ENCODE peak calls at places on chromosomes 11 and 22, in ten cellular contexts. One of them, this sample, is unnamed.

GRCh38 chr11:83192846-83193245 is 666 bp upstream of the ANKRD42 start:
- DNase-seq in Right ventricle myocardium superior: no peak
- DNase-seq in activated naive CD4-positive, alpha-beta T cell: no peak
- DNase-seq in pancreas: no peak
- DNase-seq in progenitor cell of endocrine pancreas: no peak
- DNase-seq in NCI-H1105 treated with DMSO at 0.1 percent for 48 hours: no peak
- DNase-seq in NCI-H774: no peak
- DNase-seq in kidney: no peak
- DNase-seq in GM04503: no peak
- DNase-seq in H9: no peak
- DNase-seq in this sample: no peak

GRCh38 chr11:119700536-119701346 is 28.3 kb downstream of the NECTIN1 start:
- DNase-seq in pancreas: no peak
- DNase-seq in progenitor cell of endocrine pancreas: no peak
- DNase-seq in NCI-H1105 treated with DMSO at 0.1 percent for 48 hours: no peak
- DNase-seq in NCI-H774: no peak
- DNase-seq in H9: no peak
- DNase-seq in GM04503: no peak
- DNase-seq in Right ventricle myocardium superior: no peak
- DNase-seq in kidney: no peak
- DNase-seq in activated naive CD4-positive, alpha-beta T cell: no peak
- DNase-seq in this sample: no peak

GRCh38 chr11:134008593-134008992 is 51.8 kb upstream of the IGSF9B start:
- DNase-seq in NCI-H774: no peak
- DNase-seq in kidney: no peak
- DNase-seq in activated naive CD4-positive, alpha-beta T cell: no peak
- DNase-seq in Right ventricle myocardium superior: no peak
- DNase-seq in progenitor cell of endocrine pancreas: no peak
- DNase-seq in NCI-H1105 treated with DMSO at 0.1 percent for 48 hours: no peak
- DNase-seq in pancreas: no peak
- DNase-seq in GM04503: no peak
- DNase-seq in H9: no peak
- DNase-seq in this sample: no peak

GRCh38 chr11:118618115-118618990 is 10.9 kb downstream of the PHLDB1 start:
- DNase-seq in pancreas: peak
- DNase-seq in kidney: peak
- DNase-seq in NCI-H774: no peak
- DNase-seq in progenitor cell of endocrine pancreas: no peak
- DNase-seq in NCI-H1105 treated with DMSO at 0.1 percent for 48 hours: peak
- DNase-seq in activated naive CD4-positive, alpha-beta T cell: no peak
- DNase-seq in Right ventricle myocardium superior: peak
- DNase-seq in H9: no peak
- DNase-seq in GM04503: peak
- DNase-seq in this sample: peak

GRCh38 chr11:36412781-36413383 is 97.2 kb downstream of the TRAF6 start:
- DNase-seq in NCI-H774: no peak
- DNase-seq in NCI-H1105 treated with DMSO at 0.1 percent for 48 hours: no peak
- DNase-seq in Right ventricle myocardium superior: no peak
- DNase-seq in H9: no peak
- DNase-seq in GM04503: no peak
- DNase-seq in progenitor cell of endocrine pancreas: no peak
- DNase-seq in kidney: no peak
- DNase-seq in pancreas: no peak
- DNase-seq in activated naive CD4-positive, alpha-beta T cell: no peak
- DNase-seq in this sample: no peak

GRCh38 chr11:65973439-65974110 is 12.0 kb downstream of the SART1 start:
- DNase-seq in NCI-H1105 treated with DMSO at 0.1 percent for 48 hours: no peak
- DNase-seq in H9: no peak
- DNase-seq in progenitor cell of endocrine pancreas: no peak
- DNase-seq in kidney: no peak
- DNase-seq in activated naive CD4-positive, alpha-beta T cell: no peak
- DNase-seq in Right ventricle myocardium superior: no peak
- DNase-seq in GM04503: no peak
- DNase-seq in NCI-H774: no peak
- DNase-seq in pancreas: no peak
- DNase-seq in this sample: no peak

GRCh38 chr11:130383363-130384168 is 44.8 kb downstream of the ADAMTS8 start:
- DNase-seq in pancreas: no peak
- DNase-seq in NCI-H1105 treated with DMSO at 0.1 percent for 48 hours: no peak
- DNase-seq in progenitor cell of endocrine pancreas: no peak
- DNase-seq in NCI-H774: no peak
- DNase-seq in kidney: no peak
- DNase-seq in Right ventricle myocardium superior: no peak
- DNase-seq in GM04503: no peak
- DNase-seq in H9: peak
- DNase-seq in activated naive CD4-positive, alpha-beta T cell: no peak
- DNase-seq in this sample: no peak

GRCh38 chr11:43735931-43736330 is 55.4 kb downstream of the HSD17B12 start:
- DNase-seq in NCI-H774: no peak
- DNase-seq in H9: no peak
- DNase-seq in pancreas: no peak
- DNase-seq in GM04503: peak
- DNase-seq in activated naive CD4-positive, alpha-beta T cell: no peak
- DNase-seq in NCI-H1105 treated with DMSO at 0.1 percent for 48 hours: no peak
- DNase-seq in kidney: no peak
- DNase-seq in Right ventricle myocardium superior: no peak
- DNase-seq in progenitor cell of endocrine pancreas: no peak
- DNase-seq in this sample: no peak

GRCh38 chr11:109785714-109786113 is 307.5 kb upstream of the ZC3H12C start:
- DNase-seq in progenitor cell of endocrine pancreas: no peak
- DNase-seq in H9: no peak
- DNase-seq in Right ventricle myocardium superior: no peak
- DNase-seq in activated naive CD4-positive, alpha-beta T cell: no peak
- DNase-seq in GM04503: peak
- DNase-seq in NCI-H774: no peak
- DNase-seq in kidney: no peak
- DNase-seq in pancreas: no peak
- DNase-seq in NCI-H1105 treated with DMSO at 0.1 percent for 48 hours: peak
- DNase-seq in this sample: no peak

GRCh38 chr11:76048763-76049162 is 157.5 kb downstream of the WNT11 start:
- DNase-seq in NCI-H1105 treated with DMSO at 0.1 percent for 48 hours: no peak
- DNase-seq in progenitor cell of endocrine pancreas: no peak
- DNase-seq in pancreas: peak
- DNase-seq in GM04503: no peak
- DNase-seq in Right ventricle myocardium superior: no peak
- DNase-seq in NCI-H774: no peak
- DNase-seq in H9: no peak
- DNase-seq in kidney: no peak
- DNase-seq in activated naive CD4-positive, alpha-beta T cell: no peak
- DNase-seq in this sample: no peak

GRCh38 chr22:37549704-37550059 is 10.6 kb upstream of the CDC42EP1 start:
- DNase-seq in H9: no peak
- DNase-seq in NCI-H1105 treated with DMSO at 0.1 percent for 48 hours: no peak
- DNase-seq in GM04503: no peak
- DNase-seq in kidney: peak
- DNase-seq in Right ventricle myocardium superior: peak
- DNase-seq in NCI-H774: no peak
- DNase-seq in pancreas: peak
- DNase-seq in progenitor cell of endocrine pancreas: no peak
- DNase-seq in activated naive CD4-positive, alpha-beta T cell: no peak
- DNase-seq in this sample: peak

GRCh38 chr11:3056296-3057068 is 741 bp downstream of the CARS1 start:
- DNase-seq in H9: no peak
- DNase-seq in progenitor cell of endocrine pancreas: no peak
- DNase-seq in activated naive CD4-positive, alpha-beta T cell: no peak
- DNase-seq in kidney: peak
- DNase-seq in GM04503: no peak
- DNase-seq in pancreas: no peak
- DNase-seq in NCI-H1105 treated with DMSO at 0.1 percent for 48 hours: peak
- DNase-seq in Right ventricle myocardium superior: no peak
- DNase-seq in NCI-H774: no peak
- DNase-seq in this sample: no peak

GRCh38 chr11:76321820-76322524 is 59.0 kb downstream of the THAP12 start:
- DNase-seq in kidney: peak
- DNase-seq in NCI-H1105 treated with DMSO at 0.1 percent for 48 hours: no peak
- DNase-seq in NCI-H774: no peak
- DNase-seq in pancreas: peak
- DNase-seq in GM04503: no peak
- DNase-seq in H9: no peak
- DNase-seq in activated naive CD4-positive, alpha-beta T cell: no peak
- DNase-seq in Right ventricle myocardium superior: no peak
- DNase-seq in progenitor cell of endocrine pancreas: no peak
- DNase-seq in this sample: no peak

GRCh38 chr22:38859581-38860290 is 12.3 kb downstream of the CBX6 start:
- DNase-seq in H9: no peak
- DNase-seq in pancreas: no peak
- DNase-seq in NCI-H774: no peak
- DNase-seq in kidney: no peak
- DNase-seq in activated naive CD4-positive, alpha-beta T cell: no peak
- DNase-seq in Right ventricle myocardium superior: peak
- DNase-seq in NCI-H1105 treated with DMSO at 0.1 percent for 48 hours: no peak
- DNase-seq in GM04503: no peak
- DNase-seq in progenitor cell of endocrine pancreas: no peak
- DNase-seq in this sample: no peak

GRCh38 chr22:46576556-46577351 is 39.3 kb upstream of the CELSR1 start:
- DNase-seq in NCI-H774: peak
- DNase-seq in NCI-H1105 treated with DMSO at 0.1 percent for 48 hours: peak
- DNase-seq in GM04503: no peak
- DNase-seq in activated naive CD4-positive, alpha-beta T cell: peak
- DNase-seq in H9: peak
- DNase-seq in progenitor cell of endocrine pancreas: peak
- DNase-seq in kidney: peak
- DNase-seq in Right ventricle myocardium superior: peak
- DNase-seq in pancreas: peak
- DNase-seq in this sample: no peak

GRCh38 chr11:2426221-2426620 is 18.1 kb downstream of the TRPM5 start:
- DNase-seq in kidney: peak
- DNase-seq in NCI-H774: no peak
- DNase-seq in H9: no peak
- DNase-seq in activated naive CD4-positive, alpha-beta T cell: no peak
- DNase-seq in pancreas: peak
- DNase-seq in NCI-H1105 treated with DMSO at 0.1 percent for 48 hours: no peak
- DNase-seq in Right ventricle myocardium superior: peak
- DNase-seq in progenitor cell of endocrine pancreas: no peak
- DNase-seq in GM04503: no peak
- DNase-seq in this sample: no peak

GRCh38 chr11:67302571-67303131 is 679 bp upstream of the SSH3 start:
- DNase-seq in kidney: peak
- DNase-seq in NCI-H1105 treated with DMSO at 0.1 percent for 48 hours: peak
- DNase-seq in activated naive CD4-positive, alpha-beta T cell: no peak
- DNase-seq in progenitor cell of endocrine pancreas: no peak
- DNase-seq in Right ventricle myocardium superior: peak
- DNase-seq in NCI-H774: peak
- DNase-seq in H9: peak
- DNase-seq in pancreas: peak
- DNase-seq in GM04503: no peak
- DNase-seq in this sample: no peak

GRCh38 chr11:120647681-120648080 is 136.1 kb downstream of the GRIK4 start:
- DNase-seq in NCI-H1105 treated with DMSO at 0.1 percent for 48 hours: no peak
- DNase-seq in progenitor cell of endocrine pancreas: no peak
- DNase-seq in NCI-H774: no peak
- DNase-seq in Right ventricle myocardium superior: no peak
- DNase-seq in H9: no peak
- DNase-seq in activated naive CD4-positive, alpha-beta T cell: no peak
- DNase-seq in GM04503: no peak
- DNase-seq in kidney: no peak
- DNase-seq in pancreas: no peak
- DNase-seq in this sample: no peak

GRCh38 chr11:44760917-44761545 is 34.3 kb downstream of the TSPAN18 start:
- DNase-seq in H9: peak
- DNase-seq in GM04503: peak
- DNase-seq in activated naive CD4-positive, alpha-beta T cell: no peak
- DNase-seq in Right ventricle myocardium superior: peak
- DNase-seq in pancreas: no peak
- DNase-seq in NCI-H774: no peak
- DNase-seq in NCI-H1105 treated with DMSO at 0.1 percent for 48 hours: no peak
- DNase-seq in progenitor cell of endocrine pancreas: no peak
- DNase-seq in kidney: no peak
- DNase-seq in this sample: no peak

GRCh38 chr22:40397436-40397835 is 27.0 kb downstream of the SGSM3 start:
- DNase-seq in progenitor cell of endocrine pancreas: no peak
- DNase-seq in GM04503: no peak
- DNase-seq in activated naive CD4-positive, alpha-beta T cell: no peak
- DNase-seq in pancreas: no peak
- DNase-seq in NCI-H1105 treated with DMSO at 0.1 percent for 48 hours: no peak
- DNase-seq in kidney: no peak
- DNase-seq in NCI-H774: no peak
- DNase-seq in Right ventricle myocardium superior: no peak
- DNase-seq in H9: no peak
- DNase-seq in this sample: no peak

GRCh38 chr22:18029686-18030267 is 5.4 kb upstream of the MICAL3 start:
- DNase-seq in pancreas: no peak
- DNase-seq in activated naive CD4-positive, alpha-beta T cell: no peak
- DNase-seq in H9: no peak
- DNase-seq in progenitor cell of endocrine pancreas: no peak
- DNase-seq in Right ventricle myocardium superior: no peak
- DNase-seq in NCI-H1105 treated with DMSO at 0.1 percent for 48 hours: no peak
- DNase-seq in kidney: no peak
- DNase-seq in NCI-H774: no peak
- DNase-seq in GM04503: no peak
- DNase-seq in this sample: no peak

GRCh38 chr11:71330349-71330748 is 78.0 kb upstream of the SHANK2 start:
- DNase-seq in NCI-H1105 treated with DMSO at 0.1 percent for 48 hours: no peak
- DNase-seq in activated naive CD4-positive, alpha-beta T cell: no peak
- DNase-seq in progenitor cell of endocrine pancreas: no peak
- DNase-seq in pancreas: no peak
- DNase-seq in Right ventricle myocardium superior: no peak
- DNase-seq in GM04503: no peak
- DNase-seq in kidney: peak
- DNase-seq in NCI-H774: no peak
- DNase-seq in H9: no peak
- DNase-seq in this sample: no peak

GRCh38 chr22:22099833-22100812 is 117.5 kb upstream of the TOP3B start:
- DNase-seq in NCI-H1105 treated with DMSO at 0.1 percent for 48 hours: no peak
- DNase-seq in NCI-H774: no peak
- DNase-seq in H9: peak
- DNase-seq in Right ventricle myocardium superior: no peak
- DNase-seq in progenitor cell of endocrine pancreas: no peak
- DNase-seq in pancreas: no peak
- DNase-seq in GM04503: no peak
- DNase-seq in kidney: no peak
- DNase-seq in activated naive CD4-positive, alpha-beta T cell: no peak
- DNase-seq in this sample: no peak

GRCh38 chr22:32177221-32177765 is 18.2 kb upstream of the C22orf42 start:
- DNase-seq in kidney: no peak
- DNase-seq in NCI-H1105 treated with DMSO at 0.1 percent for 48 hours: no peak
- DNase-seq in Right ventricle myocardium superior: no peak
- DNase-seq in NCI-H774: no peak
- DNase-seq in activated naive CD4-positive, alpha-beta T cell: no peak
- DNase-seq in pancreas: no peak
- DNase-seq in H9: no peak
- DNase-seq in progenitor cell of endocrine pancreas: no peak
- DNase-seq in GM04503: no peak
- DNase-seq in this sample: no peak

GRCh38 chr11:44906641-44907040 is 44.0 kb downstream of the TP53I11 start:
- DNase-seq in progenitor cell of endocrine pancreas: no peak
- DNase-seq in kidney: no peak
- DNase-seq in NCI-H1105 treated with DMSO at 0.1 percent for 48 hours: no peak
- DNase-seq in activated naive CD4-positive, alpha-beta T cell: no peak
- DNase-seq in Right ventricle myocardium superior: no peak
- DNase-seq in NCI-H774: no peak
- DNase-seq in H9: no peak
- DNase-seq in GM04503: no peak
- DNase-seq in pancreas: no peak
- DNase-seq in this sample: no peak

GRCh38 chr11:2664331-2664730 is 35.5 kb downstream of the KCNQ1OT1 start:
- DNase-seq in NCI-H774: no peak
- DNase-seq in GM04503: no peak
- DNase-seq in pancreas: no peak
- DNase-seq in activated naive CD4-positive, alpha-beta T cell: no peak
- DNase-seq in H9: no peak
- DNase-seq in progenitor cell of endocrine pancreas: peak
- DNase-seq in Right ventricle myocardium superior: no peak
- DNase-seq in kidney: peak
- DNase-seq in NCI-H1105 treated with DMSO at 0.1 percent for 48 hours: no peak
- DNase-seq in this sample: no peak

GRCh38 chr22:47308886-47309285 is 546.4 kb downstream of the TBC1D22A start:
- DNase-seq in activated naive CD4-positive, alpha-beta T cell: no peak
- DNase-seq in kidney: no peak
- DNase-seq in progenitor cell of endocrine pancreas: no peak
- DNase-seq in pancreas: no peak
- DNase-seq in GM04503: no peak
- DNase-seq in Right ventricle myocardium superior: peak
- DNase-seq in NCI-H1105 treated with DMSO at 0.1 percent for 48 hours: no peak
- DNase-seq in NCI-H774: no peak
- DNase-seq in H9: no peak
- DNase-seq in this sample: no peak

GRCh38 chr22:21726650-21727049 is 8.9 kb downstream of the YPEL1 start:
- DNase-seq in Right ventricle myocardium superior: peak
- DNase-seq in NCI-H1105 treated with DMSO at 0.1 percent for 48 hours: no peak
- DNase-seq in activated naive CD4-positive, alpha-beta T cell: no peak
- DNase-seq in progenitor cell of endocrine pancreas: peak
- DNase-seq in NCI-H774: no peak
- DNase-seq in GM04503: no peak
- DNase-seq in pancreas: no peak
- DNase-seq in H9: peak
- DNase-seq in kidney: no peak
- DNase-seq in this sample: no peak